ENCODE peak calls at places on chromosomes 12 and 14, in ten cellular contexts. R is esophagus squamous epithelium, I is astrocyte, O is body of pancreas, W is HAP-1, Q is stomach, J is HCT116, D is hepatocyte, X is neuronal stem cell, A is mucosa of descending colon. E is an unnamed sample. For H3K4me1, the result is how much of the 10 kb centered on the place peaks cover.

GRCh38 chr14:36524874-36525745 is 5.1 kb upstream of the NKX2-1 start:
- DNase-seq in D (peak), J (peak), O (peak), Q (no peak), X (peak), A (peak), I (no peak), R (no peak), W (peak), E (no peak)

GRCh38 chr12:105204916-105205315 is 31.1 kb downstream of the APPL2 start:
- DNase-seq in R (no peak), D (peak), I (peak), W (no peak), Q (no peak), A (no peak), O (no peak), X (no peak), J (no peak), E (no peak)

GRCh38 chr12:53499261-53500118 is at the start of gene MAP3K12:
- DNase-seq in Q (peak), R (no peak), D (peak), J (no peak), I (peak), A (peak), W (peak), O (peak), X (peak), E (peak)

GRCh38 chr14:34593740-34594375 is 36.1 kb downstream of the SNX6 start:
- DNase-seq in A (no peak), R (no peak), D (no peak), J (no peak), Q (no peak), X (no peak), O (no peak), W (no peak), I (peak), E (no peak)

GRCh38 chr14:103594265-103594664 is 31.5 kb downstream of the COA8 start:
- DNase-seq in A (no peak), W (peak), D (no peak), Q (no peak), X (peak), O (peak), I (peak), J (no peak), R (no peak), E (no peak)

GRCh38 chr12:8081228-8081920 is 700 bp upstream of the NECAP1 start:
- DNase-seq in X (no peak), J (no peak), W (no peak), I (no peak), R (no peak), A (peak), Q (no peak), D (peak), O (peak), E (no peak)

GRCh38 chr12:110957652-110958051 is 37.3 kb upstream of the MYL2 start:
- DNase-seq in A (no peak), I (no peak), X (no peak), D (no peak), R (no peak), J (no peak), W (peak), O (no peak), Q (no peak), E (no peak)

GRCh38 chr14:93005838-93006237 is 82.9 kb downstream of the CHGA start:
- DNase-seq in R (no peak), J (no peak), A (no peak), D (no peak), O (no peak), W (no peak), X (no peak), I (no peak), Q (no peak), E (no peak)

GRCh38 chr12:72030272-72030671 is 91.6 kb downstream of the TPH2 start:
- DNase-seq in A (no peak), R (no peak), I (no peak), J (no peak), X (no peak), O (no peak), Q (no peak), W (no peak), D (no peak), E (no peak)

GRCh38 chr12:108568653-108569154 is 6.3 kb downstream of the ISCU start:
- DNase-seq in J (no peak), R (no peak), W (no peak), D (no peak), A (peak), I (no peak), Q (no peak), X (no peak), O (no peak), E (peak)

GRCh38 chr12:58725400-58726105 is 194.8 kb downstream of the LRIG3 start:
- DNase-seq in I (no peak), J (no peak), X (no peak), A (no peak), R (no peak), W (no peak), Q (no peak), O (no peak), D (no peak), E (no peak)

GRCh38 chr12:102169922-102170698 is 27.5 kb downstream of the PMCH start:
- DNase-seq in W (peak), R (no peak), D (peak), X (no peak), J (peak), A (peak), I (no peak), Q (no peak), O (peak), E (no peak)

GRCh38 chr12:50627491-50627890 is 122.7 kb downstream of the DIP2B start:
- DNase-seq in A (no peak), R (no peak), I (no peak), Q (no peak), X (no peak), O (no peak), J (no peak), W (no peak), D (no peak), E (no peak)
- H3K4me1 ChIP-seq in A (under half), R (under half), I (under half), Q (under half), X (under half), O (under half), J (under half), W (under half), D (under half), E (under half)

GRCh38 chr14:24144451-24144850 is 2.0 kb downstream of the PSME2 start:
- DNase-seq in I (no peak), D (no peak), R (no peak), J (no peak), Q (no peak), W (no peak), O (no peak), X (no peak), A (no peak), E (no peak)
- H3K4me1 ChIP-seq in I (under half), D (under half), R (half or more), J (under half), Q (half or more), W (under half), O (under half), X (under half), A (under half), E (under half)

DNA sequence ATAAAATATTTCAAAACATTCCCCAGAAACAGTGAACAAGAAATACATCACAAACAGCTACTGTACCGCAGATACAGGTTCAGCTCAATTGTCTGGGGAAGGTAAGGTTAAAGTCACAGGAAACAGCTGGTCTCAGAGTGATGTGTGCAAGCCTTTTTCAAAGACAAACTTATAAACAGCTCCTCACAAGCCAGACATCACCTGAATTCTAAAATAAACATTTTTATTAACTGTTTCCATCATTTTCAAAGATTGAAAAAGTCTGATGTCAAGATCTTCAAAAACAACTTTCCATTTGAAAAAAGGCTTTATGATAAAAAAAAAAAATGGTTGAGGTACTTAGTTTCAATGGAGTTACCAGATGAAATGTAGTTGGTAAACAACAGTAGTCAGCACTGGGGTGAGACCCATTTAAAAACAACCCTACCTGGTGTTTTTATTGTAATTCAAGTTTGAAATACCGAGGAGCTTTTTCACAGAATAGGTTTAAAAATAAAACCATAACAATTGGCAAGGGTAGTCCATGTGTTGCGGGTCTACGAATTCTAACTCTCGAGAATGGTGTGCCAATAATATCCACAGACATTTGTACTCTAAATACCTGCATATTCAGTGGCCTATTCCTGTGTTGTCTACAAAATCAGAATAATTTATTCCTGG is 3.9 kb downstream of the BTG1 start:
- DNase-seq in X (no peak), D (no peak), J (no peak), O (no peak), I (no peak), W (no peak), R (no peak), Q (no peak), A (no peak), E (no peak)
- H3K4me1 ChIP-seq in X (under half), D (under half), J (under half), O (under half), I (under half), W (half or more), R (half or more), Q (under half), A (under half), E (under half)

DNA sequence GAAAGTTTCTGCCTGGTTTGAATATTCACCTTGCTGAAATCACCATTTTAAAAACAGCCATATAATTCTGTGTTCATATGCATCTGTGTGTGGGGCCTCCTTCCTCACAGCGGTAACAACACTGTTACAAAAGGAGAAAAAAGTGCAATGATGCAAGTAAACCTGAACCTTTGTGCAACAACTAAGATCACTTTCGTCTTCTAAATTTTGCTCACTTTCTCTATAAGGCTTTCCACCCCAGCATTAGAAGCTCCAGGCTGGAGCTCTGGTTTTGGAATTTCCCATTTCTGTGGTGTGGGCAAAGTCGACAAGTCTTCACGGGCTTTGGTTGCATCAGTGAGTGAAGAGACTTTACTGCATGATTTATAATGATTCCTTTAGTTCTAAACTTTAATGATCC is 18.4 kb downstream of the FGD6 start:
- DNase-seq in W (no peak), A (no peak), O (no peak), X (no peak), R (no peak), Q (no peak), I (no peak), J (no peak), D (no peak), E (no peak)
- H3K4me1 ChIP-seq in W (under half), A (under half), O (under half), X (under half), R (half or more), Q (under half), I (under half), J (under half), D (under half), E (under half)

GRCh38 chr12:124854637-124855184 is 9.0 kb downstream of the SCARB1 start:
- DNase-seq in X (no peak), W (no peak), A (no peak), O (no peak), J (no peak), D (no peak), I (no peak), Q (no peak), R (no peak), E (no peak)

GRCh38 chr12:124856842-124857178 is 6.9 kb downstream of the SCARB1 start:
- DNase-seq in I (no peak), W (no peak), J (no peak), O (no peak), A (no peak), D (no peak), Q (no peak), X (no peak), R (no peak), E (no peak)

GRCh38 chr12:124853781-124854636 is 9.7 kb downstream of the SCARB1 start:
- DNase-seq in X (no peak), D (no peak), Q (no peak), J (no peak), I (no peak), A (no peak), R (no peak), O (no peak), W (no peak), E (no peak)

GRCh38 chr12:124856132-124856841 is 7.4 kb downstream of the SCARB1 start:
- DNase-seq in A (no peak), D (no peak), I (no peak), J (no peak), X (no peak), Q (no peak), O (no peak), W (no peak), R (no peak), E (no peak)

GRCh38 chr12:124855275-124855957 is 8.2 kb downstream of the SCARB1 start:
- DNase-seq in O (no peak), W (no peak), J (no peak), X (no peak), Q (no peak), A (no peak), I (no peak), D (no peak), R (no peak), E (no peak)
- H3K4me1 ChIP-seq in O (under half), W (under half), J (under half), X (under half), Q (under half), A (under half), I (under half), D (under half), R (under half), E (under half)

GRCh38 chr12:122886851-122887816 is 8.8 kb downstream of the VPS37B start:
- DNase-seq in Q (peak), O (peak), J (peak), I (peak), X (no peak), R (no peak), A (no peak), D (peak), W (no peak), E (no peak)
- H3K4me1 ChIP-seq in Q (half or more), O (half or more), J (half or more), I (half or more), X (under half), R (half or more), A (half or more), D (half or more), W (half or more), E (half or more)

GRCh38 chr12:93005928-93006654 is 77.0 kb upstream of the EEA1 start:
- DNase-seq in Q (no peak), W (no peak), O (no peak), X (no peak), R (no peak), J (no peak), A (no peak), D (no peak), I (no peak), E (no peak)

GRCh38 chr12:93000026-93000425 is 70.9 kb upstream of the EEA1 start:
- DNase-seq in I (no peak), R (no peak), J (no peak), A (peak), Q (no peak), D (no peak), X (no peak), W (no peak), O (no peak), E (no peak)

GRCh38 chr12:93002278-93003054 is 73.4 kb upstream of the EEA1 start:
- DNase-seq in R (no peak), Q (no peak), D (no peak), A (no peak), J (no peak), I (peak), O (peak), W (no peak), X (no peak), E (no peak)

GRCh38 chr12:93003540-93004239 is 74.6 kb upstream of the EEA1 start:
- DNase-seq in Q (no peak), R (no peak), X (no peak), I (no peak), W (peak), D (no peak), A (no peak), O (no peak), J (no peak), E (no peak)

GRCh38 chr12:93001407-93001806 is 72.3 kb upstream of the EEA1 start:
- DNase-seq in J (no peak), O (no peak), W (no peak), I (no peak), R (no peak), X (no peak), A (no peak), Q (no peak), D (no peak), E (no peak)
- H3K4me1 ChIP-seq in J (under half), O (under half), W (under half), I (under half), R (under half), X (under half), A (under half), Q (under half), D (under half), E (under half)